ENCODE peak calls at places on chromosomes 16 and 17, in nine cellular contexts. One of them, this sample, is unnamed.

GRCh38 chr16:87550510-87550961 is 51.8 kb upstream of the JPH3 start:
- DNase-seq in A673: peak
- DNase-seq in Daoy: no peak
- DNase-seq in AG09309: no peak
- DNase-seq in psoas muscle: peak
- DNase-seq in GF-D8: no peak
- DNase-seq in mesendoderm: peak
- DNase-seq in stimulated activated CD4-positive, alpha-beta T cell treated with anti-CD3 and anti-CD28 coated beads, Interleukin-1b, Interleukin-23, amount 100 ng/mL, for 4 hours: peak
- DNase-seq in MV-4-11: no peak
- DNase-seq in this sample: peak

GRCh38 chr16:73527191-73527590 is 479.3 kb upstream of the ZFHX3 start:
- DNase-seq in mesendoderm: no peak
- DNase-seq in GF-D8: peak
- DNase-seq in stimulated activated CD4-positive, alpha-beta T cell treated with anti-CD3 and anti-CD28 coated beads, Interleukin-1b, Interleukin-23, amount 100 ng/mL, for 4 hours: no peak
- DNase-seq in psoas muscle: no peak
- DNase-seq in Daoy: no peak
- DNase-seq in AG09309: no peak
- DNase-seq in MV-4-11: no peak
- DNase-seq in A673: no peak
- DNase-seq in this sample: no peak

GRCh38 chr17:82913304-82914043 is 73.7 kb upstream of the ZNF750 start:
- DNase-seq in psoas muscle: peak
- DNase-seq in MV-4-11: no peak
- DNase-seq in GF-D8: no peak
- DNase-seq in stimulated activated CD4-positive, alpha-beta T cell treated with anti-CD3 and anti-CD28 coated beads, Interleukin-1b, Interleukin-23, amount 100 ng/mL, for 4 hours: no peak
- DNase-seq in Daoy: no peak
- DNase-seq in A673: no peak
- DNase-seq in AG09309: no peak
- DNase-seq in mesendoderm: peak
- DNase-seq in this sample: no peak

GRCh38 chr16:57304169-57305061 is 19.9 kb upstream of the PLLP start:
- DNase-seq in MV-4-11: no peak
- DNase-seq in psoas muscle: peak
- DNase-seq in AG09309: peak
- DNase-seq in GF-D8: no peak
- DNase-seq in A673: no peak
- DNase-seq in stimulated activated CD4-positive, alpha-beta T cell treated with anti-CD3 and anti-CD28 coated beads, Interleukin-1b, Interleukin-23, amount 100 ng/mL, for 4 hours: no peak
- DNase-seq in mesendoderm: peak
- DNase-seq in Daoy: peak
- DNase-seq in this sample: no peak

GRCh38 chr16:1903220-1903574 is 15.0 kb downstream of the HS3ST6 start:
- DNase-seq in AG09309: no peak
- DNase-seq in psoas muscle: peak
- DNase-seq in A673: no peak
- DNase-seq in GF-D8: no peak
- DNase-seq in Daoy: no peak
- DNase-seq in stimulated activated CD4-positive, alpha-beta T cell treated with anti-CD3 and anti-CD28 coated beads, Interleukin-1b, Interleukin-23, amount 100 ng/mL, for 4 hours: no peak
- DNase-seq in mesendoderm: no peak
- DNase-seq in MV-4-11: no peak
- DNase-seq in this sample: no peak

GRCh38 chr17:82007495-82008257 is 15.0 kb downstream of the CENPX start:
- DNase-seq in A673: no peak
- DNase-seq in psoas muscle: no peak
- DNase-seq in Daoy: no peak
- DNase-seq in GF-D8: no peak
- DNase-seq in MV-4-11: no peak
- DNase-seq in stimulated activated CD4-positive, alpha-beta T cell treated with anti-CD3 and anti-CD28 coated beads, Interleukin-1b, Interleukin-23, amount 100 ng/mL, for 4 hours: no peak
- DNase-seq in mesendoderm: no peak
- DNase-seq in AG09309: no peak
- DNase-seq in this sample: no peak

GRCh38 chr16:50458694-50459271 is 89.4 kb upstream of the NKD1 start:
- DNase-seq in psoas muscle: no peak
- DNase-seq in A673: no peak
- DNase-seq in AG09309: no peak
- DNase-seq in stimulated activated CD4-positive, alpha-beta T cell treated with anti-CD3 and anti-CD28 coated beads, Interleukin-1b, Interleukin-23, amount 100 ng/mL, for 4 hours: no peak
- DNase-seq in GF-D8: no peak
- DNase-seq in mesendoderm: no peak
- DNase-seq in Daoy: no peak
- DNase-seq in MV-4-11: no peak
- DNase-seq in this sample: peak

GRCh38 chr17:59298512-59298911 is 32.9 kb upstream of the YPEL2 start:
- DNase-seq in stimulated activated CD4-positive, alpha-beta T cell treated with anti-CD3 and anti-CD28 coated beads, Interleukin-1b, Interleukin-23, amount 100 ng/mL, for 4 hours: no peak
- DNase-seq in mesendoderm: no peak
- DNase-seq in A673: no peak
- DNase-seq in MV-4-11: no peak
- DNase-seq in psoas muscle: no peak
- DNase-seq in Daoy: no peak
- DNase-seq in GF-D8: no peak
- DNase-seq in AG09309: no peak
- DNase-seq in this sample: no peak

GRCh38 chr16:84153660-84154214 is 8.6 kb downstream of the DNAAF1 start:
- DNase-seq in Daoy: peak
- DNase-seq in mesendoderm: no peak
- DNase-seq in MV-4-11: no peak
- DNase-seq in stimulated activated CD4-positive, alpha-beta T cell treated with anti-CD3 and anti-CD28 coated beads, Interleukin-1b, Interleukin-23, amount 100 ng/mL, for 4 hours: no peak
- DNase-seq in A673: no peak
- DNase-seq in GF-D8: no peak
- DNase-seq in psoas muscle: no peak
- DNase-seq in AG09309: no peak
- DNase-seq in this sample: no peak

GRCh38 chr17:1322469-1322868 is 43.0 kb downstream of the TRARG1 start:
- DNase-seq in mesendoderm: no peak
- DNase-seq in A673: no peak
- DNase-seq in AG09309: no peak
- DNase-seq in Daoy: no peak
- DNase-seq in psoas muscle: no peak
- DNase-seq in GF-D8: no peak
- DNase-seq in stimulated activated CD4-positive, alpha-beta T cell treated with anti-CD3 and anti-CD28 coated beads, Interleukin-1b, Interleukin-23, amount 100 ng/mL, for 4 hours: no peak
- DNase-seq in MV-4-11: no peak
- DNase-seq in this sample: no peak

GRCh38 chr16:86189934-86190333 is 291.0 kb downstream of the IRF8 start:
- DNase-seq in MV-4-11: no peak
- DNase-seq in psoas muscle: no peak
- DNase-seq in mesendoderm: no peak
- DNase-seq in stimulated activated CD4-positive, alpha-beta T cell treated with anti-CD3 and anti-CD28 coated beads, Interleukin-1b, Interleukin-23, amount 100 ng/mL, for 4 hours: no peak
- DNase-seq in GF-D8: no peak
- DNase-seq in A673: no peak
- DNase-seq in Daoy: no peak
- DNase-seq in AG09309: no peak
- DNase-seq in this sample: no peak

GRCh38 chr16:68396481-68396880 is 51.8 kb downstream of the SMPD3 start:
- DNase-seq in stimulated activated CD4-positive, alpha-beta T cell treated with anti-CD3 and anti-CD28 coated beads, Interleukin-1b, Interleukin-23, amount 100 ng/mL, for 4 hours: peak
- DNase-seq in A673: peak
- DNase-seq in MV-4-11: peak
- DNase-seq in Daoy: peak
- DNase-seq in psoas muscle: no peak
- DNase-seq in AG09309: peak
- DNase-seq in mesendoderm: no peak
- DNase-seq in GF-D8: no peak
- DNase-seq in this sample: peak

GRCh38 chr16:635573-636205 is 416 bp downstream of the METTL26 start:
- DNase-seq in A673: no peak
- DNase-seq in GF-D8: no peak
- DNase-seq in Daoy: no peak
- DNase-seq in stimulated activated CD4-positive, alpha-beta T cell treated with anti-CD3 and anti-CD28 coated beads, Interleukin-1b, Interleukin-23, amount 100 ng/mL, for 4 hours: no peak
- DNase-seq in AG09309: no peak
- DNase-seq in MV-4-11: no peak
- DNase-seq in psoas muscle: no peak
- DNase-seq in mesendoderm: no peak
- DNase-seq in this sample: no peak

GRCh38 chr17:15257316-15257925 is 7.7 kb downstream of the PMP22 start:
- DNase-seq in MV-4-11: peak
- DNase-seq in AG09309: peak
- DNase-seq in mesendoderm: peak
- DNase-seq in Daoy: peak
- DNase-seq in A673: peak
- DNase-seq in GF-D8: peak
- DNase-seq in stimulated activated CD4-positive, alpha-beta T cell treated with anti-CD3 and anti-CD28 coated beads, Interleukin-1b, Interleukin-23, amount 100 ng/mL, for 4 hours: peak
- DNase-seq in psoas muscle: peak
- DNase-seq in this sample: peak

GRCh38 chr16:11526921-11527320 is 59.8 kb downstream of the LITAF start:
- DNase-seq in GF-D8: no peak
- DNase-seq in MV-4-11: no peak
- DNase-seq in mesendoderm: peak
- DNase-seq in AG09309: no peak
- DNase-seq in stimulated activated CD4-positive, alpha-beta T cell treated with anti-CD3 and anti-CD28 coated beads, Interleukin-1b, Interleukin-23, amount 100 ng/mL, for 4 hours: no peak
- DNase-seq in psoas muscle: peak
- DNase-seq in Daoy: no peak
- DNase-seq in A673: no peak
- DNase-seq in this sample: peak

GRCh38 chr16:79897444-79898146 is 297.1 kb upstream of the MAF start:
- DNase-seq in mesendoderm: no peak
- DNase-seq in AG09309: no peak
- DNase-seq in stimulated activated CD4-positive, alpha-beta T cell treated with anti-CD3 and anti-CD28 coated beads, Interleukin-1b, Interleukin-23, amount 100 ng/mL, for 4 hours: no peak
- DNase-seq in MV-4-11: no peak
- DNase-seq in A673: no peak
- DNase-seq in psoas muscle: no peak
- DNase-seq in Daoy: no peak
- DNase-seq in GF-D8: no peak
- DNase-seq in this sample: no peak

GRCh38 chr16:2981177-2981898 is 1.1 kb upstream of the PKMYT1 start:
- DNase-seq in mesendoderm: peak
- DNase-seq in Daoy: no peak
- DNase-seq in MV-4-11: no peak
- DNase-seq in A673: no peak
- DNase-seq in AG09309: no peak
- DNase-seq in stimulated activated CD4-positive, alpha-beta T cell treated with anti-CD3 and anti-CD28 coated beads, Interleukin-1b, Interleukin-23, amount 100 ng/mL, for 4 hours: no peak
- DNase-seq in GF-D8: no peak
- DNase-seq in psoas muscle: no peak
- DNase-seq in this sample: peak

GRCh38 chr16:80580109-80580832 is 39.5 kb downstream of the DYNLRB2 start:
- DNase-seq in stimulated activated CD4-positive, alpha-beta T cell treated with anti-CD3 and anti-CD28 coated beads, Interleukin-1b, Interleukin-23, amount 100 ng/mL, for 4 hours: peak
- DNase-seq in psoas muscle: no peak
- DNase-seq in GF-D8: no peak
- DNase-seq in A673: no peak
- DNase-seq in MV-4-11: peak
- DNase-seq in Daoy: peak
- DNase-seq in AG09309: no peak
- DNase-seq in mesendoderm: no peak
- DNase-seq in this sample: peak

GRCh38 chr17:68794636-68795503 is 160.3 kb downstream of the ABCA8 start:
- DNase-seq in mesendoderm: peak
- DNase-seq in A673: peak
- DNase-seq in Daoy: no peak
- DNase-seq in AG09309: no peak
- DNase-seq in stimulated activated CD4-positive, alpha-beta T cell treated with anti-CD3 and anti-CD28 coated beads, Interleukin-1b, Interleukin-23, amount 100 ng/mL, for 4 hours: no peak
- DNase-seq in psoas muscle: peak
- DNase-seq in GF-D8: no peak
- DNase-seq in MV-4-11: peak
- DNase-seq in this sample: peak

GRCh38 chr16:21302898-21303528 is 24.9 kb upstream of the CRYM start:
- DNase-seq in AG09309: peak
- DNase-seq in GF-D8: no peak
- DNase-seq in Daoy: peak
- DNase-seq in A673: no peak
- DNase-seq in stimulated activated CD4-positive, alpha-beta T cell treated with anti-CD3 and anti-CD28 coated beads, Interleukin-1b, Interleukin-23, amount 100 ng/mL, for 4 hours: no peak
- DNase-seq in MV-4-11: no peak
- DNase-seq in psoas muscle: no peak
- DNase-seq in mesendoderm: peak
- DNase-seq in this sample: no peak

GRCh38 chr17:16371742-16372141 is 9.1 kb upstream of the UBB start:
- DNase-seq in psoas muscle: no peak
- DNase-seq in AG09309: no peak
- DNase-seq in mesendoderm: no peak
- DNase-seq in A673: peak
- DNase-seq in GF-D8: no peak
- DNase-seq in MV-4-11: no peak
- DNase-seq in Daoy: peak
- DNase-seq in stimulated activated CD4-positive, alpha-beta T cell treated with anti-CD3 and anti-CD28 coated beads, Interleukin-1b, Interleukin-23, amount 100 ng/mL, for 4 hours: no peak
- DNase-seq in this sample: no peak

GRCh38 chr17:45785373-45786193 is 1.5 kb downstream of the CRHR1 start:
- DNase-seq in GF-D8: no peak
- DNase-seq in Daoy: no peak
- DNase-seq in A673: no peak
- DNase-seq in MV-4-11: no peak
- DNase-seq in stimulated activated CD4-positive, alpha-beta T cell treated with anti-CD3 and anti-CD28 coated beads, Interleukin-1b, Interleukin-23, amount 100 ng/mL, for 4 hours: no peak
- DNase-seq in psoas muscle: no peak
- DNase-seq in mesendoderm: peak
- DNase-seq in AG09309: no peak
- DNase-seq in this sample: peak

GRCh38 chr17:15143524-15143923 is 121.6 kb downstream of the PMP22 start:
- DNase-seq in mesendoderm: peak
- DNase-seq in psoas muscle: no peak
- DNase-seq in stimulated activated CD4-positive, alpha-beta T cell treated with anti-CD3 and anti-CD28 coated beads, Interleukin-1b, Interleukin-23, amount 100 ng/mL, for 4 hours: no peak
- DNase-seq in AG09309: no peak
- DNase-seq in MV-4-11: no peak
- DNase-seq in GF-D8: no peak
- DNase-seq in A673: no peak
- DNase-seq in Daoy: no peak
- DNase-seq in this sample: peak

GRCh38 chr16:13552062-13552959 is 367.6 kb upstream of the ERCC4 start:
- DNase-seq in mesendoderm: no peak
- DNase-seq in psoas muscle: no peak
- DNase-seq in Daoy: no peak
- DNase-seq in A673: no peak
- DNase-seq in GF-D8: no peak
- DNase-seq in AG09309: no peak
- DNase-seq in stimulated activated CD4-positive, alpha-beta T cell treated with anti-CD3 and anti-CD28 coated beads, Interleukin-1b, Interleukin-23, amount 100 ng/mL, for 4 hours: no peak
- DNase-seq in MV-4-11: no peak
- DNase-seq in this sample: peak

GRCh38 chr16:27437946-27438345 is 36.0 kb downstream of the IL21R start:
- DNase-seq in psoas muscle: no peak
- DNase-seq in stimulated activated CD4-positive, alpha-beta T cell treated with anti-CD3 and anti-CD28 coated beads, Interleukin-1b, Interleukin-23, amount 100 ng/mL, for 4 hours: no peak
- DNase-seq in Daoy: no peak
- DNase-seq in AG09309: no peak
- DNase-seq in mesendoderm: no peak
- DNase-seq in MV-4-11: no peak
- DNase-seq in A673: no peak
- DNase-seq in GF-D8: no peak
- DNase-seq in this sample: no peak

GRCh38 chr17:44376124-44376523 is 12.5 kb upstream of the FAM171A2 start:
- DNase-seq in GF-D8: no peak
- DNase-seq in MV-4-11: no peak
- DNase-seq in AG09309: no peak
- DNase-seq in mesendoderm: peak
- DNase-seq in Daoy: no peak
- DNase-seq in psoas muscle: no peak
- DNase-seq in A673: peak
- DNase-seq in stimulated activated CD4-positive, alpha-beta T cell treated with anti-CD3 and anti-CD28 coated beads, Interleukin-1b, Interleukin-23, amount 100 ng/mL, for 4 hours: no peak
- DNase-seq in this sample: peak

GRCh38 chr17:44688675-44689491 is 693 bp downstream of the CCDC43 start:
- DNase-seq in GF-D8: no peak
- DNase-seq in AG09309: no peak
- DNase-seq in MV-4-11: no peak
- DNase-seq in Daoy: no peak
- DNase-seq in mesendoderm: no peak
- DNase-seq in A673: no peak
- DNase-seq in psoas muscle: no peak
- DNase-seq in stimulated activated CD4-positive, alpha-beta T cell treated with anti-CD3 and anti-CD28 coated beads, Interleukin-1b, Interleukin-23, amount 100 ng/mL, for 4 hours: no peak
- DNase-seq in this sample: no peak

GRCh38 chr17:79146562-79146961 is 71.9 kb downstream of the ENGASE start:
- DNase-seq in AG09309: no peak
- DNase-seq in stimulated activated CD4-positive, alpha-beta T cell treated with anti-CD3 and anti-CD28 coated beads, Interleukin-1b, Interleukin-23, amount 100 ng/mL, for 4 hours: no peak
- DNase-seq in psoas muscle: no peak
- DNase-seq in mesendoderm: no peak
- DNase-seq in A673: no peak
- DNase-seq in GF-D8: no peak
- DNase-seq in Daoy: no peak
- DNase-seq in MV-4-11: no peak
- DNase-seq in this sample: no peak

GRCh38 chr16:76963614-76964315 is 227.2 kb upstream of the MON1B start:
- DNase-seq in GF-D8: no peak
- DNase-seq in stimulated activated CD4-positive, alpha-beta T cell treated with anti-CD3 and anti-CD28 coated beads, Interleukin-1b, Interleukin-23, amount 100 ng/mL, for 4 hours: no peak
- DNase-seq in mesendoderm: no peak
- DNase-seq in AG09309: no peak
- DNase-seq in Daoy: no peak
- DNase-seq in psoas muscle: no peak
- DNase-seq in MV-4-11: no peak
- DNase-seq in A673: no peak
- DNase-seq in this sample: no peak

This sample was measured in GM23338.